ENCODE peak calls at places on chromosome 4, in seven cellular contexts. Q, E, T, K, C, U and N are unnamed samples.

GRCh38 chr4:8731364-8731763 is 138.8 kb downstream of the CPZ start:
- DNase-seq in Q (no peak), E (no peak), T (no peak), K (no peak), C (peak; percentile 9), U (peak; percentile 24), N (no peak)

GRCh38 chr4:4585012-4585670 is 43.3 kb upstream of the STX18 start:
- DNase-seq in Q (no peak), E (no peak), T (no peak), K (peak; percentile 80), C (no peak), U (no peak), N (no peak)

GRCh38 chr4:2289311-2289954 is 27.5 kb upstream of the MXD4 start:
- DNase-seq in Q (no peak), E (no peak), T (no peak), K (no peak), C (peak; percentile 14), U (peak; percentile 18), N (no peak)

GRCh38 chr4:85024671-85025070 is 58.2 kb upstream of the WDFY3 start:
- DNase-seq in Q (no peak), E (no peak), T (no peak), K (no peak), C (no peak), U (no peak), N (no peak)

GRCh38 chr4:1870328-1870577 is 940 bp upstream of the NSD2 start:
- DNase-seq in Q (peak; percentile 79), E (peak; percentile 80), T (peak; percentile 90), K (peak; percentile 80), C (peak; percentile 84), U (peak; percentile 93), N (peak; percentile 63)

GRCh38 chr4:135371137-135371536 is 1169.5 kb upstream of the PABPC4L start:
- DNase-seq in Q (no peak), E (peak; percentile 15), T (no peak), K (no peak), C (no peak), U (peak; percentile 50), N (no peak)

GRCh38 chr4:145879598-145879997 is 59.0 kb downstream of the ZNF827 start:
- DNase-seq in Q (no peak), E (no peak), T (no peak), K (no peak), C (no peak), U (no peak), N (no peak)

GRCh38 chr4:1401409-1402020 is 4.7 kb downstream of the NKX1-1 start:
- DNase-seq in Q (no peak), E (no peak), T (no peak), K (no peak), C (no peak), U (peak; percentile 30), N (no peak)

GRCh38 chr4:1414831-1415680 is 8.8 kb upstream of the NKX1-1 start:
- DNase-seq in Q (no peak), E (no peak), T (no peak), K (no peak), C (no peak), U (peak; percentile 38), N (no peak)

GRCh38 chr4:168848977-168849687 is 160.9 kb downstream of the CBR4 start:
- DNase-seq in Q (no peak), E (no peak), T (no peak), K (peak; percentile 71), C (no peak), U (no peak), N (no peak)

GRCh38 chr4:3009422-3009821 is 46.1 kb downstream of the GRK4 start:
- DNase-seq in Q (peak; percentile 61), E (peak; percentile 84), T (no peak), K (peak; percentile 15), C (no peak), U (peak; percentile 47), N (peak; percentile 21)

GRCh38 chr4:14184265-14184664 is 556.7 kb upstream of the BOD1L1 start:
- DNase-seq in Q (no peak), E (no peak), T (no peak), K (peak; percentile 8), C (no peak), U (no peak), N (no peak)

GRCh38 chr4:167868163-167868562 is 224.2 kb upstream of the ANXA10 start:
- DNase-seq in Q (no peak), E (no peak), T (no peak), K (peak; percentile 19), C (no peak), U (no peak), N (peak; percentile 4)

GRCh38 chr4:132396636-132397035 is 752.5 kb upstream of the PCDH10 start:
- DNase-seq in Q (no peak), E (no peak), T (no peak), K (peak; percentile 73), C (no peak), U (no peak), N (no peak)

GRCh38 chr4:126915999-126916625 is 716.6 kb upstream of the INTU start:
- DNase-seq in Q (no peak), E (no peak), T (no peak), K (peak; percentile 13), C (no peak), U (no peak), N (no peak)

GRCh38 chr4:24881508-24882071 is 31.3 kb downstream of the CCDC149 start:
- DNase-seq in Q (no peak), E (no peak), T (no peak), K (no peak), C (no peak), U (no peak), N (no peak)

GRCh38 chr4:80036949-80037348 is 36.1 kb downstream of the ANTXR2 start:
- DNase-seq in Q (no peak), E (no peak), T (no peak), K (peak; percentile 79), C (no peak), U (no peak), N (no peak)

GRCh38 chr4:8537041-8537461 is 43.1 kb upstream of the GPR78 start:
- DNase-seq in Q (no peak), E (peak; percentile 42), T (peak; percentile 22), K (peak; percentile 81), C (no peak), U (no peak), N (peak; percentile 79)

GRCh38 chr4:102344520-102344954 is 745 bp downstream of the SLC39A8 start:
- DNase-seq in Q (peak; percentile 76), E (no peak), T (peak; percentile 62), K (peak; percentile 69), C (peak; percentile 72), U (peak; percentile 61), N (peak; percentile 61)

GRCh38 chr4:67087897-67088296 is 457.4 kb downstream of the CENPC start:
- DNase-seq in Q (peak; percentile 18), E (peak; percentile 27), T (no peak), K (no peak), C (no peak), U (peak; percentile 50), N (peak; percentile 5)

GRCh38 chr4:16055937-16056336 is 27.9 kb downstream of the PROM1 start:
- DNase-seq in Q (no peak), E (no peak), T (no peak), K (no peak), C (no peak), U (no peak), N (no peak)

GRCh38 chr4:98694076-98694475 is 35.7 kb upstream of the TSPAN5 start:
- DNase-seq in Q (no peak), E (no peak), T (no peak), K (no peak), C (no peak), U (no peak), N (no peak)
- TF ChIP-seq CTCF in Q (no peak), E (no peak), T (no peak), K (no peak), C (no peak), U (no peak), N (no peak)

GRCh38 chr4:115154826-115155225 is 41.4 kb upstream of the NDST4 start:
- DNase-seq in Q (no peak), E (no peak), T (no peak), K (no peak), C (no peak), U (no peak), N (no peak)
- TF ChIP-seq CTCF in Q (no peak), E (no peak), T (no peak), K (no peak), C (no peak), U (peak; percentile 66), N (no peak)

GRCh38 chr4:88189418-88189738 is 30.9 kb upstream of the ABCG2 start:
- DNase-seq in Q (no peak), E (no peak), T (no peak), K (no peak), C (no peak), U (no peak), N (no peak)

GRCh38 chr4:88187766-88188165 is 29.3 kb upstream of the ABCG2 start:
- DNase-seq in Q (no peak), E (no peak), T (no peak), K (no peak), C (no peak), U (no peak), N (no peak)

GRCh38 chr4:88189881-88190585 is 31.6 kb upstream of the ABCG2 start:
- DNase-seq in Q (no peak), E (no peak), T (no peak), K (no peak), C (no peak), U (no peak), N (no peak)

GRCh38 chr4:88188738-88189417 is 30.4 kb upstream of the ABCG2 start:
- DNase-seq in Q (no peak), E (no peak), T (no peak), K (no peak), C (no peak), U (no peak), N (no peak)

DNA sequence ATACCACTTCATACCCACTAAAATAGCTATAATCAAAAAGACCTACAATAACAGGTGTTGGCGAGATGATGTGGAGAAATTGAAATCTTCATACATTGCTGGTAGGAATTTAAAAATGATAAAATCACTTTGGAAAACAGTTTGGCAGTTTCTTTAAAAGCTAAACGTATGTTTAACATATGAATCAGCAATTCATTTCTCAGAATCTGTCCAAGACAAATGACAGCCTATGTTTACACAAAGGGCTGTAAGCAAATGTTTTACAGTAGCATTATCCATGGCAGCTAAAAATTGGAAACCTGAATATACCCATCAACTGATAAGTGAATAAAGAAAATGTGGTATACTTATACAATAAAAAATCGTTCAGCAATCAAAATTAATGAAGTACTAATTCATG is 33.0 kb upstream of the ABCG2 start:
- DNase-seq in Q (no peak), E (no peak), T (no peak), K (no peak), C (no peak), U (no peak), N (no peak)
- TF ChIP-seq CTCF in Q (no peak), E (no peak), T (no peak), K (no peak), C (no peak), U (no peak), N (no peak)

GRCh38 chr4:17336524-17336941 is 175.4 kb downstream of the QDPR start:
- DNase-seq in Q (peak; percentile 67), E (peak; percentile 6), T (peak; percentile 49), K (peak; percentile 68), C (no peak), U (no peak), N (peak; percentile 31)

GRCh38 chr4:17335371-17335770 is 176.5 kb downstream of the QDPR start:
- DNase-seq in Q (no peak), E (no peak), T (no peak), K (no peak), C (no peak), U (no peak), N (no peak)

GRCh38 chr4:17336069-17336468 is 175.8 kb downstream of the QDPR start:
- DNase-seq in Q (no peak), E (no peak), T (no peak), K (no peak), C (no peak), U (no peak), N (no peak)

GRCh38 chr4:17336986-17337385 is 174.9 kb downstream of the QDPR start:
- DNase-seq in Q (no peak), E (no peak), T (no peak), K (no peak), C (no peak), U (no peak), N (no peak)

GRCh38 chr4:17332483-17332882 is 179.4 kb downstream of the QDPR start:
- DNase-seq in Q (no peak), E (no peak), T (no peak), K (no peak), C (no peak), U (no peak), N (no peak)
- TF ChIP-seq CTCF in Q (no peak), E (no peak), T (no peak), K (no peak), C (no peak), U (peak; percentile 10), N (no peak)